ENCODE peak calls at places on chromosomes 2 and 18, in seven cellular contexts. D is lower lobe of right lung; A is CD4-positive, alpha-beta T cell; P is neural progenitor cell; K is AG09309; Q is Calu3; N is BE2C. H is an unnamed sample.

GRCh38 chr2:216694201-216694825 is 1.0 kb downstream of the IGFBP5 start:
- DNase-seq in D (peak; percentile 59), A (no peak), P (peak; percentile 84), K (no peak), Q (no peak), N (peak; percentile 81), H (no peak)

GRCh38 chr2:68931799-68932198 is 20.9 kb downstream of the GKN2 start:
- DNase-seq in D (no peak), A (no peak), P (no peak), K (peak; percentile 55), Q (no peak), N (no peak), H (no peak)

GRCh38 chr2:9508934-9509333 is 34.6 kb downstream of the IAH1 start:
- DNase-seq in D (no peak), A (no peak), P (peak; percentile 19), K (no peak), Q (no peak), N (no peak), H (no peak)

GRCh38 chr2:182597570-182597969 is 118.5 kb upstream of the DNAJC10 start:
- DNase-seq in D (no peak), A (no peak), P (no peak), K (no peak), Q (no peak), N (no peak), H (no peak)

GRCh38 chr2:36356990-36357505 is 1.5 kb downstream of the CRIM1 start:
- DNase-seq in D (no peak), A (no peak), P (peak; percentile 72), K (no peak), Q (no peak), N (no peak), H (no peak)

GRCh38 chr2:147846382-147847081 is 1.7 kb downstream of the ACVR2A start:
- DNase-seq in D (no peak), A (no peak), P (no peak), K (no peak), Q (no peak), N (no peak), H (peak; percentile 10)

GRCh38 chr2:31558401-31559295 is 22.1 kb downstream of the SRD5A2 start:
- DNase-seq in D (no peak), A (no peak), P (no peak), K (peak; percentile 27), Q (no peak), N (no peak), H (peak; percentile 66)

GRCh38 chr2:67571785-67572718 is 174.9 kb downstream of the ETAA1 start:
- DNase-seq in D (no peak), A (no peak), P (no peak), K (no peak), Q (peak; percentile 14), N (no peak), H (peak; percentile 94)

GRCh38 chr2:88942793-88943192 is 251.3 kb downstream of the RPIA start:
- DNase-seq in D (no peak), A (no peak), P (no peak), K (no peak), Q (no peak), N (no peak), H (no peak)

GRCh38 chr2:45390856-45391255 is 220.2 kb downstream of the SRBD1 start:
- DNase-seq in D (no peak), A (no peak), P (peak; percentile 43), K (no peak), Q (no peak), N (no peak), H (no peak)

GRCh38 chr2:143600136-143600535 is 470.9 kb downstream of the ARHGAP15 start:
- DNase-seq in D (no peak), A (no peak), P (no peak), K (no peak), Q (no peak), N (no peak), H (no peak)

GRCh38 chr2:111029135-111029927 is 91.4 kb upstream of the BCL2L11 start:
- DNase-seq in D (no peak), A (no peak), P (no peak), K (no peak), Q (peak; percentile 43), N (no peak), H (no peak)

GRCh38 chr18:27627927-27628326 is 442.8 kb upstream of the CHST9 start:
- DNase-seq in D (no peak), A (no peak), P (peak; percentile 26), K (no peak), Q (no peak), N (peak; percentile 12), H (no peak)

GRCh38 chr2:177754476-177754873 is 318.1 kb downstream of the PDE11A start:
- DNase-seq in D (no peak), A (no peak), P (no peak), K (no peak), Q (no peak), N (no peak), H (no peak)

GRCh38 chr18:3692113-3692621 is 242.2 kb downstream of the TGIF1 start:
- DNase-seq in D (no peak), A (no peak), P (no peak), K (no peak), Q (no peak), N (no peak), H (peak; percentile 81)

GRCh38 chr2:50116611-50117010 is 915.3 kb downstream of the NRXN1 start:
- DNase-seq in D (no peak), A (no peak), P (no peak), K (no peak), Q (no peak), N (no peak), H (no peak)

GRCh38 chr2:80499095-80499494 is 194.5 kb upstream of the LRRTM1 start:
- DNase-seq in D (no peak), A (no peak), P (peak; percentile 42), K (peak; percentile 1), Q (no peak), N (peak; percentile 56), H (peak; percentile 19)

GRCh38 chr2:55887351-55887750 is 36.2 kb downstream of the EFEMP1 start:
- DNase-seq in D (no peak), A (no peak), P (no peak), K (no peak), Q (no peak), N (no peak), H (no peak)

DNA sequence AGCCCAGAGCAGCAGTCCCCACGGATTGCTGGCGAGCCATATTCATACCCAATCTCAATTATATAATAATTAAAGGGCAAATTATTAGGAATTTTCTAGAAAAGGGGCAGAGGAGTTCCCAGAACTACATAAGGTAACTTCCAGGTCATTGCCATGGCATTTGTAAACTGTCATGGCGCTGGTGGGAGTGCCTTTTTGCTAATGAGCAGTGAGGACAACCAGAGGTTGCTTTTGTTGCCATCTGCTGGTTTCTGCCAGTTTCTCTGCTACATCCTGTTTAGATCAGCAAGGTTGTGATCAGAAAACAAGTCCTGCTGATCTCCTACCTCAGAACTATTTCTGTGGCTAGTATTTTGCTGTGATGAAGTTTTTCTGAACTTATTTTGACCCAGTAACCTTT is 159.8 kb upstream of the PIEZO2 start:
- DNase-seq in D (no peak), A (no peak), P (no peak), K (no peak), Q (no peak), N (peak; percentile 50), H (no peak)
- TF ChIP-seq CTCF in D (no peak), A (no peak), P (no peak), K (peak; percentile 43), Q (no peak), N (peak; percentile 57), H (peak; percentile 34)

DNA sequence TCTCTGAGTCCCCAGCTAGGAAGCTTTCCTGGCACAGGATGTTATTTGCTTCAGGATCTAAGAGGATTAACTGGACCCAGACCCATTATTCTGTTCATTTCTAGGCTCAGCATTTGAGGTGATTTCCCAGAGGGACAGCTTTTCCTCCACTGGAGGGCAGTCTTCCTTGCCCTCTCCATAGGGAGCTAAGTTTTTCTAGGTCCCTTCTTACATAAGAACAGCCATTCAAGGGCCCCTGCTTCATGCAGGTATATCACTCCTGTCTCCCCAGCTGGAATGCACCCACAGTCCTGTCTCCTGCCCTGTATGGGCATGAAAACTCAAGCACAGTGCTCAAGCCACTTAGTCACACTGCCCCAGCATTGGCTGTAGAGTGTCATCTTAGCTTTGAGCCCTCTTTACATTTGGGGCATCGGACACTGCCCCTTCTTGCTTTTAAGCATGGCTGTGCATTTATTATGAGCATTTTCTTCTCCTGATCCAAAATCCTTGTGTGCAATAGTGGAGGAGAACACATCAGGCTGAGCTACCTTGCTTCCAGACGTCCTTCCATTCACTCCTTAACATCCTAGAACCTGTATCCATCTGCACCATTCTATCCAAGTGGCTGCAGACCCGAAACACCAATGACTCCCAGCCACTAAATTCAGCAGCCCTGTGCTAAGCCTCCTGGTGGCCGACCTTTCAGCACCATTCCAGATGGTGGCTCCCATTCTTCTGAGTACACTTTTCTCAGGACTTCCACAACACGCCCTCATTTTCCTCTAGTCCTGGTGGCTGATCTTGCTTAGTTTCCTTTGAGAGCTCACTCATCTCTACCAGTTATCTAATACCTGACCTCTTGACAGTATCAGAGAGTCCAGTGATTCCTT is 80.0 kb downstream of the COPS8 start:
- DNase-seq in D (no peak), A (no peak), P (peak; percentile 64), K (no peak), Q (peak; percentile 52), N (peak; percentile 48), H (no peak)
- TF ChIP-seq CTCF in D (peak; percentile 48), A (no peak), P (peak; percentile 73), K (peak; percentile 80), Q (peak; percentile 62), N (peak; percentile 85), H (peak; percentile 84)

GRCh38 chr2:165776796-165777195 is 17.3 kb downstream of the GALNT3 start:
- DNase-seq in D (no peak), A (no peak), P (no peak), K (no peak), Q (no peak), N (no peak), H (no peak)

GRCh38 chr2:165778187-165778556 is 15.9 kb downstream of the GALNT3 start:
- DNase-seq in D (no peak), A (no peak), P (no peak), K (no peak), Q (no peak), N (no peak), H (no peak)

GRCh38 chr2:165776013-165776412 is 18.0 kb downstream of the GALNT3 start:
- DNase-seq in D (no peak), A (no peak), P (no peak), K (no peak), Q (no peak), N (no peak), H (no peak)

GRCh38 chr2:165777522-165778186 is 16.4 kb downstream of the GALNT3 start:
- DNase-seq in D (no peak), A (no peak), P (no peak), K (no peak), Q (no peak), N (no peak), H (no peak)

GRCh38 chr2:165778653-165779451 is 15.2 kb downstream of the GALNT3 start:
- DNase-seq in D (no peak), A (no peak), P (peak; percentile 28), K (no peak), Q (peak; percentile 43), N (peak; percentile 5), H (no peak)
- TF ChIP-seq CTCF in D (peak; percentile 19), A (no peak), P (peak; percentile 45), K (no peak), Q (peak; percentile 38), N (peak; percentile 53), H (peak; percentile 48)

DNA sequence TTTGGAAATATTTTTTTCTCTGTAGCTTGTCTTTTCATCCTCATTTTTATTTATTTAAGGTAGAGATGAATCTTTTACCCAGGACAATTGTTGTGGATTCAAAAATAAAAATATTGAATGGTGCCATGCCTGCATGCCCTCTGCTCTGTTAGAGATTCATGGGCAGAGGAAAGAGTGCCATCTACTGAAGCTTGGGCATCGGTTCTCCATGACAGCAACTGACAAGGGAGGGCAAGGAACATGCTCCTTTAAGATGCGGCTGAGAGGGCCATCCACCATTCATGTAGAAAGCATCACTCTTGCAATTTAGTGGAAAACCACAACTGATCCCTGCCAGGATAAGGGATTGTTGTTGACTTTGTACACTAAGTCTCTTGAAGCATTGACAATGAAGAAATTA is 79.9 kb downstream of the PARD3B start:
- DNase-seq in D (no peak), A (no peak), P (peak; percentile 10), K (no peak), Q (peak; percentile 24), N (no peak), H (no peak)
- TF ChIP-seq CTCF in D (no peak), A (no peak), P (peak; percentile 17), K (peak; percentile 51), Q (peak; percentile 19), N (peak; percentile 25), H (peak; percentile 75)